ENCODE peak calls at places on chromosomes 3 and 15, in nine cellular contexts. One of them, this sample, is unnamed.
A peak's percentile ranks its signal among the peaks of the same experiment; 100 is the strongest.

GRCh38 chr3:195147649-195148121 is 123.3 kb downstream of the XXYLT1 start:
- DNase-seq in cardiac fibroblast: no peak
- DNase-seq in T follicular helper cell: peak; percentile 14
- DNase-seq in hepatic stellate cell: no peak
- DNase-seq in T-helper 9 cell: no peak
- DNase-seq in lung: no peak
- DNase-seq in right cardiac atrium: no peak
- DNase-seq in GM03348: peak; percentile 42
- DNase-seq in AG09309: no peak
- DNase-seq in this sample: no peak

GRCh38 chr3:136910697-136911096 is 47.1 kb upstream of the IL20RB start:
- DNase-seq in cardiac fibroblast: no peak
- DNase-seq in T follicular helper cell: no peak
- DNase-seq in hepatic stellate cell: no peak
- DNase-seq in T-helper 9 cell: no peak
- DNase-seq in lung: no peak
- DNase-seq in right cardiac atrium: no peak
- DNase-seq in GM03348: no peak
- DNase-seq in AG09309: no peak
- DNase-seq in this sample: no peak

GRCh38 chr3:151933224-151933858 is 59.9 kb downstream of the SUCNR1 start:
- DNase-seq in cardiac fibroblast: no peak
- DNase-seq in T follicular helper cell: no peak
- DNase-seq in hepatic stellate cell: no peak
- DNase-seq in T-helper 9 cell: no peak
- DNase-seq in lung: no peak
- DNase-seq in right cardiac atrium: no peak
- DNase-seq in GM03348: peak; percentile 38
- DNase-seq in AG09309: no peak
- DNase-seq in this sample: no peak

GRCh38 chr3:189270248-189270832 is 98.6 kb downstream of the TPRG1 start:
- DNase-seq in cardiac fibroblast: peak; percentile 86
- DNase-seq in T follicular helper cell: peak; percentile 3
- DNase-seq in hepatic stellate cell: peak; percentile 19
- DNase-seq in T-helper 9 cell: peak; percentile 2
- DNase-seq in lung: peak; percentile 54
- DNase-seq in right cardiac atrium: peak; percentile 38
- DNase-seq in GM03348: peak; percentile 77
- DNase-seq in AG09309: peak; percentile 86
- DNase-seq in this sample: peak; percentile 81

GRCh38 chr15:76339302-76340197 is 3.0 kb downstream of the ISL2 start:
- DNase-seq in cardiac fibroblast: no peak
- DNase-seq in T follicular helper cell: no peak
- DNase-seq in hepatic stellate cell: no peak
- DNase-seq in T-helper 9 cell: no peak
- DNase-seq in lung: no peak
- DNase-seq in right cardiac atrium: no peak
- DNase-seq in GM03348: peak; percentile 39
- DNase-seq in AG09309: no peak
- DNase-seq in this sample: no peak

GRCh38 chr3:58544546-58544945 is 7.6 kb upstream of the ACOX2 start:
- DNase-seq in cardiac fibroblast: no peak
- DNase-seq in T follicular helper cell: no peak
- DNase-seq in hepatic stellate cell: no peak
- DNase-seq in T-helper 9 cell: no peak
- DNase-seq in lung: no peak
- DNase-seq in right cardiac atrium: no peak
- DNase-seq in GM03348: peak; percentile 6
- DNase-seq in AG09309: no peak
- DNase-seq in this sample: no peak

GRCh38 chr3:137165117-137165806 is 207.5 kb downstream of the IL20RB start:
- DNase-seq in cardiac fibroblast: no peak
- DNase-seq in T follicular helper cell: no peak
- DNase-seq in hepatic stellate cell: no peak
- DNase-seq in T-helper 9 cell: no peak
- DNase-seq in lung: no peak
- DNase-seq in right cardiac atrium: no peak
- DNase-seq in GM03348: peak; percentile 26
- DNase-seq in AG09309: no peak
- DNase-seq in this sample: peak; percentile 12

GRCh38 chr15:76197703-76198455 is 113.4 kb downstream of the ETFA start:
- DNase-seq in cardiac fibroblast: no peak
- DNase-seq in T follicular helper cell: no peak
- DNase-seq in hepatic stellate cell: no peak
- DNase-seq in T-helper 9 cell: no peak
- DNase-seq in lung: no peak
- DNase-seq in right cardiac atrium: no peak
- DNase-seq in GM03348: no peak
- DNase-seq in AG09309: no peak
- DNase-seq in this sample: no peak

GRCh38 chr15:100923902-100924301 is 4.7 kb downstream of the LRRK1 start:
- DNase-seq in cardiac fibroblast: no peak
- DNase-seq in T follicular helper cell: no peak
- DNase-seq in hepatic stellate cell: no peak
- DNase-seq in T-helper 9 cell: no peak
- DNase-seq in lung: no peak
- DNase-seq in right cardiac atrium: no peak
- DNase-seq in GM03348: no peak
- DNase-seq in AG09309: no peak
- DNase-seq in this sample: no peak

GRCh38 chr15:41559489-41560177 is 621 bp downstream of the TYRO3 start:
- DNase-seq in cardiac fibroblast: no peak
- DNase-seq in T follicular helper cell: no peak
- DNase-seq in hepatic stellate cell: no peak
- DNase-seq in T-helper 9 cell: no peak
- DNase-seq in lung: no peak
- DNase-seq in right cardiac atrium: peak; percentile 67
- DNase-seq in GM03348: peak; percentile 52
- DNase-seq in AG09309: no peak
- DNase-seq in this sample: no peak

GRCh38 chr3:10635446-10636076 is 130.2 kb upstream of the ATP2B2 start:
- DNase-seq in cardiac fibroblast: no peak
- DNase-seq in T follicular helper cell: no peak
- DNase-seq in hepatic stellate cell: no peak
- DNase-seq in T-helper 9 cell: no peak
- DNase-seq in lung: no peak
- DNase-seq in right cardiac atrium: no peak
- DNase-seq in GM03348: no peak
- DNase-seq in AG09309: no peak
- DNase-seq in this sample: no peak

GRCh38 chr3:115322901-115323300 is 175.8 kb upstream of the ZBTB20 start:
- DNase-seq in cardiac fibroblast: no peak
- DNase-seq in T follicular helper cell: no peak
- DNase-seq in hepatic stellate cell: no peak
- DNase-seq in T-helper 9 cell: no peak
- DNase-seq in lung: no peak
- DNase-seq in right cardiac atrium: no peak
- DNase-seq in GM03348: no peak
- DNase-seq in AG09309: no peak
- DNase-seq in this sample: no peak

GRCh38 chr3:194265505-194265892 is 85.6 kb downstream of the CPN2 start:
- DNase-seq in cardiac fibroblast: peak; percentile 99
- DNase-seq in T follicular helper cell: no peak
- DNase-seq in hepatic stellate cell: peak; percentile 80
- DNase-seq in T-helper 9 cell: no peak
- DNase-seq in lung: peak; percentile 73
- DNase-seq in right cardiac atrium: peak; percentile 97
- DNase-seq in GM03348: peak; percentile 90
- DNase-seq in AG09309: peak; percentile 62
- DNase-seq in this sample: peak; percentile 84

GRCh38 chr3:87305517-87305916 is 29.1 kb upstream of the POU1F1 start:
- DNase-seq in cardiac fibroblast: no peak
- DNase-seq in T follicular helper cell: no peak
- DNase-seq in hepatic stellate cell: no peak
- DNase-seq in T-helper 9 cell: no peak
- DNase-seq in lung: no peak
- DNase-seq in right cardiac atrium: no peak
- DNase-seq in GM03348: no peak
- DNase-seq in AG09309: no peak
- DNase-seq in this sample: no peak

GRCh38 chr3:122366379-122366749 is 16.7 kb downstream of the MIX23 start:
- DNase-seq in cardiac fibroblast: no peak
- DNase-seq in T follicular helper cell: no peak
- DNase-seq in hepatic stellate cell: no peak
- DNase-seq in T-helper 9 cell: no peak
- DNase-seq in lung: no peak
- DNase-seq in right cardiac atrium: no peak
- DNase-seq in GM03348: no peak
- DNase-seq in AG09309: no peak
- DNase-seq in this sample: no peak

GRCh38 chr3:70531063-70531657 is 218.7 kb upstream of the MDFIC2 start:
- DNase-seq in cardiac fibroblast: peak; percentile 55
- DNase-seq in T follicular helper cell: no peak
- DNase-seq in hepatic stellate cell: peak; percentile 7
- DNase-seq in T-helper 9 cell: no peak
- DNase-seq in lung: no peak
- DNase-seq in right cardiac atrium: no peak
- DNase-seq in GM03348: peak; percentile 49
- DNase-seq in AG09309: no peak
- DNase-seq in this sample: peak; percentile 15

GRCh38 chr3:43181202-43181910 is 75.5 kb upstream of the POMGNT2 start:
- DNase-seq in cardiac fibroblast: no peak
- DNase-seq in T follicular helper cell: peak; percentile 33
- DNase-seq in hepatic stellate cell: no peak
- DNase-seq in T-helper 9 cell: peak; percentile 37
- DNase-seq in lung: no peak
- DNase-seq in right cardiac atrium: no peak
- DNase-seq in GM03348: no peak
- DNase-seq in AG09309: no peak
- DNase-seq in this sample: no peak

GRCh38 chr15:42069025-42069424 is 25.3 kb downstream of the PLA2G4D start:
- DNase-seq in cardiac fibroblast: no peak
- DNase-seq in T follicular helper cell: no peak
- DNase-seq in hepatic stellate cell: no peak
- DNase-seq in T-helper 9 cell: no peak
- DNase-seq in lung: no peak
- DNase-seq in right cardiac atrium: no peak
- DNase-seq in GM03348: no peak
- DNase-seq in AG09309: no peak
- DNase-seq in this sample: no peak

GRCh38 chr3:9142346-9142745 is 107.1 kb downstream of the SRGAP3 start:
- DNase-seq in cardiac fibroblast: no peak
- DNase-seq in T follicular helper cell: no peak
- DNase-seq in hepatic stellate cell: no peak
- DNase-seq in T-helper 9 cell: no peak
- DNase-seq in lung: no peak
- DNase-seq in right cardiac atrium: no peak
- DNase-seq in GM03348: no peak
- DNase-seq in AG09309: no peak
- DNase-seq in this sample: no peak

This sample was measured in stromal cell of bone marrow.